ENCODE peak calls at places on chromosome 15, in nine cellular contexts. S, I, T, O, W, U, A, N and H are unnamed samples. For H3K4me1, the result is how much of the 10 kb centered on the place peaks cover.

GRCh38 chr15:90872481-90873184 is 4.2 kb downstream of the FURIN start:
- DNase-seq in W (no peak), S (peak), U (no peak), I (peak), N (no peak), O (no peak), T (peak), A (no peak), H (no peak)

GRCh38 chr15:29087521-29088285 is 181.9 kb downstream of the NSMCE3 start:
- DNase-seq in U (no peak), O (no peak), W (no peak), T (no peak), I (no peak), A (no peak), S (no peak), N (no peak), H (no peak)

GRCh38 chr15:91049378-91050127 is 27.2 kb upstream of the VPS33B start:
- DNase-seq in N (peak), O (peak), U (no peak), A (peak), S (peak), I (peak), T (no peak), W (peak), H (no peak)

GRCh38 chr15:39084683-39085530 is 496.0 kb upstream of the THBS1 start:
- DNase-seq in U (peak), I (no peak), W (no peak), N (no peak), T (peak), A (no peak), O (no peak), S (no peak), H (no peak)

GRCh38 chr15:57218826-57219576 is 157.3 kb upstream of the CGNL1 start:
- DNase-seq in U (no peak), A (peak), S (peak), I (no peak), T (no peak), O (peak), N (no peak), W (no peak), H (peak)

GRCh38 chr15:100468265-100468664 is 60.5 kb downstream of the CERS3 start:
- DNase-seq in S (no peak), I (no peak), A (no peak), N (no peak), U (no peak), T (no peak), W (no peak), O (peak), H (no peak)

GRCh38 chr15:51382787-51383186 is 41.3 kb downstream of the GLDN start:
- DNase-seq in W (no peak), I (peak), N (no peak), U (no peak), T (no peak), S (peak), O (peak), A (peak), H (peak)

GRCh38 chr15:65512807-65513416 is 4.6 kb downstream of the DPP8 start:
- DNase-seq in T (no peak), O (no peak), I (no peak), S (peak), U (no peak), A (no peak), N (no peak), W (no peak), H (no peak)

GRCh38 chr15:87829651-87830050 is 426.9 kb downstream of the NTRK3 start:
- DNase-seq in A (no peak), N (no peak), W (no peak), I (no peak), S (no peak), T (no peak), U (no peak), O (no peak), H (no peak)

GRCh38 chr15:81229596-81229995 is 32.9 kb downstream of the IL16 start:
- DNase-seq in T (no peak), U (no peak), N (no peak), W (no peak), S (no peak), A (no peak), O (no peak), I (no peak), H (no peak)

GRCh38 chr15:94230886-94231727 is at the start of gene MCTP2:
- DNase-seq in N (peak), U (peak), T (peak), O (peak), S (peak), A (peak), I (peak), W (peak), H (no peak)

GRCh38 chr15:94234300-94234699 is 2.9 kb downstream of the MCTP2 start:
- DNase-seq in S (no peak), N (no peak), U (no peak), T (no peak), W (no peak), A (no peak), O (no peak), I (no peak), H (no peak)

GRCh38 chr15:94230436-94230885 is 900 bp upstream of the MCTP2 start:
- DNase-seq in N (no peak), W (no peak), O (no peak), I (no peak), U (no peak), A (peak), S (no peak), T (no peak), H (no peak)

GRCh38 chr15:94231728-94232086 is 346 bp downstream of the MCTP2 start:
- DNase-seq in W (no peak), N (peak), A (peak), S (no peak), O (peak), U (no peak), T (no peak), I (peak), H (no peak)

DNA sequence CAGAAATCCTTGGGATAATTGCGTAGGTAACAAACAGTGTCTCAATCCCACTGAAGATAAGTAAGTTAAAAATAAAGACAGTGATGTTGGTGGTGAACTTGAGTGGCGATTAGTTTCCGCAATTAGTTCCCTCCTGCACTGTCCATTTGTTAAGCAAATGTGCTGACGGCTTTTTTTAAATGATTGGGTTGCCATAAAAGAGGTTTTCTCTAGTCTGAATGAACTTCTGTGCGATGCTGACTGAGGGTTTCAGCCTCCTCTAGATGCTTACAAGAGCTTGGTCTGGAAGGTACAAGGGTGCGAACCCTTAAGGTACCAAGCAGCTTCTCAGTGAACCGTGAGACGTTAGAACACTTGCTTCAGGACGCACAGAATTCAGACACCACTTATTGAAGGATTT is 746 bp downstream of the MCTP2 start:
- DNase-seq in O (no peak), W (no peak), I (no peak), A (no peak), U (no peak), S (no peak), T (no peak), N (no peak), H (no peak)
- H3K27ac ChIP-seq in O (no peak), W (peak), I (no peak), A (no peak), U (peak), S (no peak), T (no peak), N (no peak), H (no peak)

GRCh38 chr15:49046113-49046883 is at the start of gene SECISBP2L:
- DNase-seq in W (peak), N (peak), U (peak), T (peak), S (peak), A (peak), O (peak), I (peak), H (peak)

GRCh38 chr15:49044761-49045571 is 1.3 kb downstream of the SECISBP2L start:
- DNase-seq in A (no peak), U (no peak), W (no peak), N (no peak), I (peak), S (peak), T (no peak), O (no peak), H (no peak)

GRCh38 chr15:49045691-49046112 is 544 bp downstream of the SECISBP2L start:
- DNase-seq in N (no peak), S (peak), T (no peak), U (no peak), W (no peak), I (peak), O (peak), A (no peak), H (no peak)

GRCh38 chr15:49042165-49042564 is 4.1 kb downstream of the SECISBP2L start:
- DNase-seq in O (no peak), I (no peak), S (no peak), U (no peak), A (no peak), T (no peak), N (no peak), W (no peak), H (no peak)

DNA sequence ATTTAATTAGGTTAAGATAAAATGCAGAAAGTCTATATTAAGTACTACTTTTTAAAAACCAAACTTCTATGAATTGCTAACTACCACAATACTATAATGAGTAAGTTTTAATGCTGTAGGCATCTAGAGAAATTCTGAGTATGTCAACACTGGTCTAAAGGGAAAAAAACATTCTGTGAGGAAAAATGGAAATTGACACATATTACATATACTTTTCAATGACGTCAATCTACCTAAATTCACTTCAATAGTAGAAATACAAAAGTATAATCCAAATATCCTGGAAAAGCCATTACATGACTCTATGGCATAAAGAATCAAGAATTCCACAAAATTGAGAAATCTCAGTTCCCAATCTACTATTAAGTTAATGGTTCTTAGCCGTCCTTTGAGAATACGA is 2.2 kb downstream of the SECISBP2L start:
- DNase-seq in N (no peak), T (no peak), W (no peak), U (no peak), A (no peak), S (no peak), I (no peak), O (no peak), H (no peak)
- H3K4me1 ChIP-seq in N (half or more), T (under half), W (under half), U (under half), A (under half), S (under half), I (under half), O (under half), H (under half)

GRCh38 chr15:78976691-78977090 is 31.8 kb upstream of the CTSH start:
- DNase-seq in T (no peak), O (no peak), U (no peak), W (no peak), S (no peak), N (no peak), A (no peak), I (no peak), H (no peak)

GRCh38 chr15:78979456-78980320 is 34.8 kb upstream of the CTSH start:
- DNase-seq in A (peak), N (peak), T (peak), O (peak), S (peak), I (peak), U (no peak), W (peak), H (peak)

GRCh38 chr15:78978601-78979179 is 33.8 kb upstream of the CTSH start:
- DNase-seq in A (no peak), S (no peak), N (no peak), U (no peak), W (no peak), T (no peak), O (no peak), I (no peak), H (no peak)

GRCh38 chr15:78977591-78978347 is 32.9 kb upstream of the CTSH start:
- DNase-seq in O (no peak), I (no peak), U (no peak), S (no peak), T (no peak), W (no peak), N (no peak), A (no peak), H (no peak)

GRCh38 chr15:78977091-78977571 is 32.3 kb upstream of the CTSH start:
- DNase-seq in N (no peak), T (no peak), I (no peak), S (no peak), W (no peak), A (no peak), U (no peak), O (no peak), H (no peak)
- H3K27ac ChIP-seq in N (no peak), T (no peak), I (no peak), S (no peak), W (no peak), A (no peak), U (peak), O (no peak), H (no peak)

DNA sequence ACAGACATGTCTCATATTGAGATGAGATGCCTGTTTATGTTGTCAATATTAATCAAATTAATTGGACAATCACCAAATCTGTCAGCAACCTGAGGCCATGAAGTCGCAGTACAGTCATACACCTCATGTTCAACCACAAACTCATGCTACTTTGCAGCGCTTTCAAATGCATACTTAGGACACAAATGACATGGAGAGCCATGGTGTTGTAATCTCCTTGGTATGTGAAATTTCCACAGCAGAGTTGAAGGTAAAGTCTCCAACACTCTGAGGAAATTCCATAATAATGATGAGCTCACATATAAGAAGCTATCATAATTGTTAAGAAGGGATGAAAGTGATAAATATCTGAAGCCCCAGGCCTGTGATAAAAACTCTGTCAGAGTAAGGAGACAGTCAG is 873.9 kb downstream of the MCTP2 start:
- DNase-seq in S (no peak), A (no peak), U (no peak), W (no peak), O (no peak), N (no peak), T (no peak), I (peak), H (no peak)
- H3K4me1 ChIP-seq in S (under half), A (under half), U (under half), W (under half), O (under half), N (under half), T (under half), I (under half), H (under half)

DNA sequence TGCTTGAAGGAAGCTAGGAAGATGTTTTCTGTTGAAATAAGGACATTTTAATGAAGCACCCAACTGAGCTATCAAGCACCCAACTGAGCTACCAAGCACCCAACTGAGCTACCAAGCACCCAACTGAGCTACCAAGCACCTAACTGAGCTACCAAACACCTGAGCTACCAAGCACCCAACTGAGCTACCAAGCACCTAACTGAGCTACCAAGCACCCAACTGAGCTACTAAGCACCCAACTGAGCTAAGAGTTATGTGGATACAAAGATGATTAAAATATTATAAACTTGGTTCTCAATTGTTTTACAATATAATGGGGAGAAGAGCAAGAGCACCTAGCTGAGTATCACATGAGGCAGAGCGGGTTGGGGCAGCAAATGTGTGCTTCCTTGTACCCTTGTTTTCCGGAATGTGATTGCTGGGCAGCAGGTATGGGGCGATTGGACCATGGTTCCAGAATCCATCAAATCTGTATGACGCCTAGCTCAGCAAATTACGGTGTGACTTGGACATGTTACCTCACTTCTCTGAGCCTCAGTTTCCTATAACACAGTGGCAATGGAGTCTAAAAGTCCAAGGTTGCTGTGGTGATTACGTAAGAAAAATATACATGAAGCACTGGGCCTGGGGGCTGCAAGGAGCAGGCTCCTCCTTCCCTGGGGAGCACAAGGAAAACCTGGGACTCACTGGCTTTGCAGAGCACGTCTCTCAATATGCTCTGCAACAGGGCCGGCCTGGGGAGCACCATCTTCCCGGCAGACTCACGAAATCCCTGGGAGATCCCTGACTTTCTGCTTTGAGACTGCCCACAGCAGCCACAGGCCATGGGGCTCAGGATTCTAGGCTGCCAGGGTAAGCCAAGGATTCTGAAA is 11.3 kb downstream of the BMF start:
- DNase-seq in W (no peak), U (no peak), N (no peak), I (no peak), S (no peak), O (no peak), T (no peak), A (no peak), H (no peak)
- H3K27ac ChIP-seq in W (no peak), U (peak), N (peak), I (peak), S (peak), O (peak), T (peak), A (no peak), H (no peak)

GRCh38 chr15:26355671-26356070 is 417.2 kb downstream of the GABRB3 start:
- DNase-seq in I (no peak), T (no peak), U (no peak), A (no peak), S (no peak), W (no peak), N (no peak), O (peak), H (no peak)
- H3K4me1 ChIP-seq in I (under half), T (under half), U (under half), A (under half), S (under half), W (under half), N (under half), O (under half), H (under half)

GRCh38 chr15:70672081-70672480 is 91.3 kb downstream of the UACA start:
- DNase-seq in O (no peak), T (no peak), W (peak), U (no peak), A (no peak), I (no peak), N (no peak), S (peak), H (no peak)
- H3K27ac ChIP-seq in O (peak), T (no peak), W (no peak), U (no peak), A (no peak), I (no peak), N (no peak), S (no peak), H (no peak)